ENCODE peak calls at places on chromosome 6, in seven cellular contexts. V is naive B cell; O is activated naive CD4-positive, alpha-beta T cell treated with anti-CD3 and anti-CD28 coated beads, Interleukin-2, amount 10 ng/mL, durations not matched to agents 7 days and 5 days; X is H4; R is memory B cell; A is DMS153; I is mesendoderm. B is an unnamed sample.

GRCh38 chr6:1390071-1390804 is 862 bp downstream of the FOXF2 start:
- DNase-seq in I (peak; percentile 74), O (peak; percentile 31), A (no peak), R (no peak), X (no peak), V (no peak), B (no peak)

GRCh38 chr6:7138921-7139358 is 31.2 kb downstream of the RREB1 start:
- DNase-seq in I (peak; percentile 93), A (peak; percentile 91), O (peak; percentile 46), R (peak; percentile 47), X (no peak), V (peak; percentile 44), B (peak; percentile 90)

GRCh38 chr6:36083446-36083845 is 46.9 kb upstream of the MAPK13 start:
- DNase-seq in I (peak; percentile 56), A (no peak), R (no peak), V (no peak), X (no peak), O (no peak), B (no peak)

GRCh38 chr6:10338151-10338550 is 76.7 kb downstream of the TFAP2A start:
- DNase-seq in X (peak; percentile 11), V (no peak), A (no peak), I (no peak), O (no peak), R (no peak), B (no peak)

GRCh38 chr6:24910850-24911712 is 24.7 kb downstream of the RIPOR2 start:
- DNase-seq in X (no peak), O (peak; percentile 66), A (peak; percentile 44), V (peak; percentile 32), I (peak; percentile 64), R (no peak), B (peak; percentile 34)

GRCh38 chr6:84177253-84177652 is 50.2 kb downstream of the CEP162 start:
- DNase-seq in O (no peak), X (no peak), V (no peak), R (no peak), I (no peak), A (no peak), B (no peak)

GRCh38 chr6:144999127-144999526 is 714.0 kb downstream of the UTRN start:
- DNase-seq in O (no peak), X (no peak), V (no peak), I (peak; percentile 32), R (no peak), A (no peak), B (no peak)

GRCh38 chr6:132391391-132392291 is 9.6 kb downstream of the MOXD1 start:
- DNase-seq in A (no peak), V (no peak), O (no peak), X (no peak), R (no peak), I (no peak), B (no peak)

GRCh38 chr6:123564363-123564762 is 72.4 kb downstream of the TRDN start:
- DNase-seq in I (no peak), V (no peak), X (no peak), R (no peak), O (no peak), A (no peak), B (peak; percentile 65)

GRCh38 chr6:12536416-12536815 is 180.2 kb upstream of the PHACTR1 start:
- DNase-seq in I (no peak), X (no peak), R (no peak), O (no peak), A (no peak), V (no peak), B (no peak)

GRCh38 chr6:108156180-108156937 is 9.5 kb upstream of the NR2E1 start:
- DNase-seq in X (no peak), A (peak; percentile 27), R (no peak), O (no peak), I (no peak), V (no peak), B (no peak)

GRCh38 chr6:151677427-151677826 is 130.1 kb upstream of the ESR1 start:
- DNase-seq in V (no peak), I (no peak), X (no peak), O (no peak), A (no peak), R (no peak), B (no peak)

GRCh38 chr6:132405143-132405915 is 4.1 kb upstream of the MOXD1 start:
- DNase-seq in X (no peak), O (no peak), V (no peak), A (no peak), I (no peak), R (no peak), B (no peak)

B was measured in NCI-H774.